ENCODE peak calls at places on chromosomes 6 and 20, in four cellular contexts. E, X, I and D are unnamed samples.

GRCh38 chr6:157909282-157909664 is 72.4 kb upstream of the SYNJ2 start:
- DNase-seq in E (no peak), X (no peak), I (no peak), D (no peak)

GRCh38 chr6:36269834-36270705 is at the start of gene PNPLA1:
- DNase-seq in E (no peak), X (no peak), I (no peak), D (no peak)

GRCh38 chr6:158698876-158699440 is 49.1 kb downstream of the SYTL3 start:
- DNase-seq in E (no peak), X (no peak), I (no peak), D (peak; percentile 23)

GRCh38 chr20:51889466-51889865 is 87.1 kb upstream of the SALL4 start:
- DNase-seq in E (no peak), X (no peak), I (no peak), D (no peak)

GRCh38 chr20:23655551-23656211 is 17.9 kb upstream of the CST3 start:
- DNase-seq in E (peak; percentile 73), X (no peak), I (no peak), D (no peak)

GRCh38 chr6:129599467-129599866 is 110.5 kb downstream of the ARHGAP18 start:
- DNase-seq in E (no peak), X (no peak), I (no peak), D (no peak)

GRCh38 chr6:84019171-84019570 is 14.4 kb upstream of the MRAP2 start:
- DNase-seq in E (no peak), X (no peak), I (no peak), D (no peak)

GRCh38 chr6:18656506-18656905 is 269.4 kb downstream of the RNF144B start:
- DNase-seq in E (no peak), X (no peak), I (no peak), D (no peak)

GRCh38 chr20:24984963-24985640 is 7.4 kb downstream of the APMAP start:
- DNase-seq in E (peak; percentile 59), X (no peak), I (no peak), D (no peak)

GRCh38 chr20:62258499-62259293 is 20.4 kb downstream of the OSBPL2 start:
- DNase-seq in E (peak; percentile 68), X (no peak), I (no peak), D (peak; percentile 65)

GRCh38 chr20:47956261-47956995 is 171.1 kb upstream of the SULF2 start:
- DNase-seq in E (no peak), X (no peak), I (no peak), D (peak; percentile 68)

GRCh38 chr6:112912351-112913101 is 565.4 kb downstream of the RFPL4B start:
- DNase-seq in E (no peak), X (no peak), I (no peak), D (peak; percentile 46)

GRCh38 chr6:43254138-43254817 is 11.0 kb downstream of the TTBK1 start:
- DNase-seq in E (no peak), X (no peak), I (no peak), D (peak; percentile 9)

GRCh38 chr6:7230956-7231713 is 81.9 kb downstream of the SSR1 start:
- DNase-seq in E (no peak), X (no peak), I (no peak), D (no peak)

GRCh38 chr6:35294308-35294945 is 3.2 kb upstream of the DEF6 start:
- DNase-seq in E (no peak), X (peak; percentile 21), I (peak; percentile 62), D (peak; percentile 37)

GRCh38 chr20:54995553-54995952 is 520.2 kb downstream of the DOK5 start:
- DNase-seq in E (no peak), X (no peak), I (no peak), D (no peak)

GRCh38 chr6:148761532-148761951 is 14.7 kb downstream of the UST start:
- DNase-seq in E (no peak), X (no peak), I (no peak), D (no peak)

GRCh38 chr6:26575494-26575939 is 21.2 kb upstream of the ABT1 start:
- DNase-seq in E (no peak), X (no peak), I (no peak), D (no peak)

GRCh38 chr6:71473908-71474307 is 185.3 kb downstream of the OGFRL1 start:
- DNase-seq in E (peak; percentile 76), X (no peak), I (no peak), D (peak; percentile 95)

GRCh38 chr20:47220161-47220582 is 136.3 kb downstream of the ZMYND8 start:
- DNase-seq in E (no peak), X (peak; percentile 32), I (peak; percentile 61), D (no peak)

GRCh38 chr6:31770860-31771259 is 6.3 kb downstream of the VWA7 start:
- DNase-seq in E (no peak), X (no peak), I (no peak), D (no peak)

GRCh38 chr6:145212807-145213206 is 522.5 kb downstream of the EPM2A start:
- DNase-seq in E (no peak), X (no peak), I (no peak), D (no peak)

GRCh38 chr20:19347943-19348456 is 135.6 kb downstream of the SLC24A3 start:
- DNase-seq in E (no peak), X (no peak), I (no peak), D (no peak)

GRCh38 chr6:38773338-38773737 is 58.2 kb downstream of the DNAH8 start:
- DNase-seq in E (no peak), X (no peak), I (peak; percentile 19), D (no peak)

GRCh38 chr6:16711551-16712249 is 49.6 kb downstream of the ATXN1 start:
- DNase-seq in E (no peak), X (no peak), I (peak; percentile 59), D (no peak)

GRCh38 chr6:16802071-16802470 is 40.8 kb upstream of the ATXN1 start:
- DNase-seq in E (no peak), X (no peak), I (no peak), D (peak; percentile 79)

GRCh38 chr6:115393821-115394220 is 666.9 kb downstream of the FRK start:
- DNase-seq in E (no peak), X (no peak), I (no peak), D (no peak)

GRCh38 chr6:12293234-12293930 is 3.2 kb downstream of the EDN1 start:
- DNase-seq in E (no peak), X (no peak), I (no peak), D (no peak)

GRCh38 chr6:169045486-169045885 is 208.2 kb downstream of the THBS2 start:
- DNase-seq in E (no peak), X (no peak), I (no peak), D (no peak)

GRCh38 chr20:18926972-18927371 is 113.4 kb downstream of the SCP2D1 start:
- DNase-seq in E (no peak), X (no peak), I (no peak), D (no peak)

GRCh38 chr20:36084356-36084755 is 70.2 kb upstream of the EPB41L1 start:
- DNase-seq in E (no peak), X (no peak), I (no peak), D (no peak)

GRCh38 chr6:6689413-6690143 is 101.1 kb downstream of the LY86 start:
- DNase-seq in E (no peak), X (no peak), I (no peak), D (peak; percentile 65)

GRCh38 chr20:2973574-2973973 is 69.8 kb upstream of the GNRH2 start:
- DNase-seq in E (no peak), X (no peak), I (peak; percentile 41), D (no peak)

GRCh38 chr20:41506192-41506915 is 111.8 kb downstream of the CHD6 start:
- DNase-seq in E (no peak), X (no peak), I (peak; percentile 45), D (no peak)

GRCh38 chr6:72974276-72974675 is 251.0 kb downstream of the KHDC1L start:
- DNase-seq in E (no peak), X (no peak), I (no peak), D (no peak)

GRCh38 chr6:34791164-34791841 is 580 bp upstream of the BLTP3A start:
- DNase-seq in E (peak; percentile 61), X (peak; percentile 49), I (peak; percentile 62), D (peak; percentile 29)

GRCh38 chr6:97449437-97449966 is 166.5 kb upstream of the MMS22L start:
- DNase-seq in E (no peak), X (no peak), I (no peak), D (no peak)

GRCh38 chr6:11918739-11919605 is 93.1 kb upstream of the HIVEP1 start:
- DNase-seq in E (no peak), X (no peak), I (no peak), D (peak; percentile 13)

GRCh38 chr6:102813489-102814275 is 1420.2 kb downstream of the GRIK2 start:
- DNase-seq in E (no peak), X (no peak), I (no peak), D (no peak)

GRCh38 chr20:36825374-36826104 is 50.4 kb upstream of the TLDC2 start:
- DNase-seq in E (no peak), X (no peak), I (no peak), D (no peak)

DNA sequence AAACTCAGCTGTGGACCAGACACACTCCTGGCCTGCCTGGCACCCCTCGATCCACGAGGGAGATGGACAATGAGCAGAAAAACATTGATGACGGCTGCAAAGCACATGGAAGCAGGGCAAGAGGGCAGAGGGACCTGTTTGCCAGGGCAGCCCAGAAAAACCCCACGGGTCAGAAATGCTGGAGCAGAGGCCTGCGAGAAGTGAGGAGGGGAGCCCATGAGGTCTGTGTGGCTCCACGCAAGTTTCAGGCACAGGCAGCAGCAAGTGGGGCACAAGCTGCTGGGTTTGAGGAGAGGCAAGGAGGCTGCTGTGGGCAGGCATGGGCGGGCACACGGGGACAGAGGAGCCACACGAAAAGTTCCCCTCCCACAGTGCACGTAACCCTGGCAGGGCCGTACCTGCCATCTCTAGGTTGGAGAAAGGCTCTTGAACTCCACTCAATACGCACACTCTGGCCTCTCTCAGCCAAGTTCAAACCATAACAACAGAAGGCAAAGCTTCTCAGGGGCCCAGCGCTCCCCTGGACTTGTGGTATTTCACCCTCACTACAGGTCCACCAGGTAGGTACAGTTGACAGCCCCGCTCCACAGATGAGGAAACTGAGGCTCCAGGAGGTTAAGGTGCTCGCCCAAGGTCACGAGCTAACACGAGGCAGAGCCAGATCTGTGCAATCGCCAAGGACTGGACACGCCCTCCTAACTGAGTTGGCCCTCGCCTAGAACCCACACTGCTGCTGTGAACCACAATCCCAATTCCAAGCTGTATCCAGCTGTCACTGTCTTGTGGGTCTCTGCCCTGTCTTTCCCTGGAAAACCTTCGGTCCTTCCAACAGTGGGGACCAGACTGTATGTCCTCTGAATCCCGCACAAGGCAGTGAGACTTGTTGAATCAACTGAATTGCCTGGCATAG is 108.2 kb downstream of the NOL4L start:
- DNase-seq in E (no peak), X (no peak), I (no peak), D (no peak)
- H3K4me1 ChIP-seq in E (no peaks in the 10 kb centered on the region), X (peaks cover 62% of the 10 kb centered on the region), I (peaks cover 100% of the 10 kb centered on the region), D (peaks cover 24% of the 10 kb centered on the region)

DNA sequence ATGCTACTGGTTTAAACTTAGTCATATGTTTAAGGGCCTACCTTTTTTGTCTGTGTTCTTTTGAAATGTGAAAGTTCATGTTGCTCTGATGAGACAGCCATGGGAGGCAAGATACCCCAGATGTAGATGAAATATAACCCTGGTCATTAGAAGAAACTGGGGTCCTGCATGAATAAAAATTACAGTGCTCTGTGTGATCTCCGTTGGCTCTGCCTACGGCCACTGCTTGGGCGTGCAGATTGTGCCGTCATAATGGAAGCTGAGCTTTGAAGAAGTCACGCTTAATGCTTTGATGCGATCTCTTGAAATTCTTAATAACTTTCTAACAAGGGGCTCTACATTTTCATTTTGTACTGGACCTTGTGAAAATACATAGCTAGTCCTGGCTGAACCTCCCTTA is at the start of gene TAAR2:
- DNase-seq in E (no peak), X (no peak), I (no peak), D (no peak)
- H3K4me1 ChIP-seq in E (no peaks in the 10 kb centered on the region), X (no peaks in the 10 kb centered on the region), I (no peaks in the 10 kb centered on the region), D (no peaks in the 10 kb centered on the region)

GRCh38 chr6:108622601-108623335 is 62.1 kb downstream of the FOXO3 start:
- DNase-seq in E (peak; percentile 79), X (no peak), I (no peak), D (peak; percentile 96)
- H3K4me1 ChIP-seq in E (no peaks in the 10 kb centered on the region), X (no peaks in the 10 kb centered on the region), I (peaks cover 21% of the 10 kb centered on the region), D (peaks cover 41% of the 10 kb centered on the region)

GRCh38 chr6:140130074-140130473 is 755.6 kb upstream of the CITED2 start:
- DNase-seq in E (no peak), X (no peak), I (no peak), D (no peak)

GRCh38 chr6:140124498-140124897 is 750.0 kb upstream of the CITED2 start:
- DNase-seq in E (no peak), X (no peak), I (peak; percentile 9), D (no peak)
- H3K4me1 ChIP-seq in E (no peaks in the 10 kb centered on the region), X (no peaks in the 10 kb centered on the region), I (no peaks in the 10 kb centered on the region), D (no peaks in the 10 kb centered on the region)